ENCODE peak calls at places on chromosomes 6 and 20, in eight cellular contexts. S is SK-N-SH, M is suprapubic skin, F is pancreas, L is body of pancreas, W is cardiac muscle cell, P is IMR-90, B is transverse colon. X is an unnamed sample. For H3K36me3, the result is how much of the 10 kb centered on the place peaks cover.

GRCh38 chr20:52049001-52049731 is 142.4 kb downstream of the ZFP64 start:
- DNase-seq in W (peak), L (no peak), S (no peak), P (peak), B (no peak), M (no peak), F (no peak), X (no peak)

GRCh38 chr6:20102674-20103073 is 109.6 kb downstream of the MBOAT1 start:
- DNase-seq in L (no peak), P (no peak), B (no peak), S (no peak), W (no peak), F (no peak), M (no peak), X (no peak)

GRCh38 chr6:88004707-88005106 is 42.9 kb upstream of the SPACA1 start:
- DNase-seq in B (no peak), W (no peak), F (no peak), M (no peak), L (peak), P (no peak), S (no peak), X (no peak)

GRCh38 chr6:169793408-169793807 is 42.0 kb downstream of the ERMARD start:
- DNase-seq in F (no peak), M (peak), S (no peak), B (no peak), P (no peak), L (no peak), W (no peak), X (no peak)

GRCh38 chr20:57835462-57836455 is 125.9 kb upstream of the PMEPA1 start:
- DNase-seq in L (no peak), P (no peak), F (no peak), B (no peak), S (no peak), M (no peak), W (no peak), X (no peak)

GRCh38 chr20:4014031-4014474 is 1.3 kb downstream of the RNF24 start:
- DNase-seq in M (no peak), P (peak), B (peak), S (peak), F (peak), W (peak), L (peak), X (no peak)

GRCh38 chr6:12254228-12254627 is 35.9 kb upstream of the EDN1 start:
- DNase-seq in M (no peak), W (no peak), P (no peak), S (no peak), F (no peak), B (no peak), L (no peak), X (no peak)

GRCh38 chr20:42531675-42531985 is 658.1 kb downstream of the PTPRT start:
- DNase-seq in B (no peak), M (no peak), P (no peak), L (peak), F (no peak), S (no peak), W (no peak), X (no peak)

GRCh38 chr6:3749991-3750323 is 1.6 kb downstream of the PXDC1 start:
- DNase-seq in B (peak), P (peak), S (no peak), L (peak), W (no peak), M (peak), F (peak), X (no peak)

GRCh38 chr6:3751730-3752537 is 421 bp upstream of the PXDC1 start:
- DNase-seq in W (peak), F (peak), L (peak), P (peak), S (peak), B (peak), M (peak), X (peak)

GRCh38 chr6:3750324-3751018 is 1.0 kb downstream of the PXDC1 start:
- DNase-seq in F (peak), P (peak), B (peak), L (peak), W (peak), M (peak), S (peak), X (no peak)

GRCh38 chr6:3752538-3753227 is 1.2 kb upstream of the PXDC1 start:
- DNase-seq in M (peak), S (peak), L (no peak), B (no peak), P (no peak), W (no peak), F (no peak), X (no peak)

GRCh38 chr6:3751019-3751729 is at the start of gene PXDC1:
- DNase-seq in M (no peak), B (no peak), P (no peak), W (peak), S (no peak), F (no peak), L (peak), X (peak)
- H3K36me3 ChIP-seq in M (under half), B (under half), P (under half), W (under half), S (under half), F (under half), L (under half), X (under half)

GRCh38 chr20:400121-400450 is 8.0 kb upstream of the RBCK1 start:
- DNase-seq in F (no peak), W (no peak), B (no peak), P (no peak), S (no peak), M (no peak), L (no peak), X (no peak)

GRCh38 chr20:397432-398237 is 10.5 kb upstream of the RBCK1 start:
- DNase-seq in L (no peak), W (no peak), P (no peak), S (no peak), B (no peak), M (no peak), F (no peak), X (no peak)

GRCh38 chr20:399182-399707 is 8.9 kb upstream of the RBCK1 start:
- DNase-seq in L (no peak), P (no peak), M (no peak), F (no peak), W (no peak), S (no peak), B (no peak), X (no peak)

GRCh38 chr20:396619-397431 is 11.3 kb upstream of the RBCK1 start:
- DNase-seq in P (no peak), S (no peak), F (no peak), L (no peak), B (no peak), W (no peak), M (no peak), X (no peak)

GRCh38 chr20:396252-396618 is 11.9 kb upstream of the RBCK1 start:
- DNase-seq in W (no peak), L (no peak), S (no peak), F (no peak), P (no peak), M (no peak), B (no peak), X (no peak)
- H3K36me3 ChIP-seq in W (under half), L (under half), S (under half), F (under half), P (half or more), M (half or more), B (under half), X (under half)

GRCh38 chr6:149340200-149340599 is 22.7 kb downstream of the TAB2 start:
- DNase-seq in F (no peak), S (no peak), M (no peak), W (no peak), B (no peak), L (no peak), P (no peak), X (no peak)

GRCh38 chr6:149342525-149342924 is 25.0 kb downstream of the TAB2 start:
- DNase-seq in S (no peak), M (no peak), F (no peak), L (no peak), B (no peak), W (no peak), P (no peak), X (no peak)

GRCh38 chr6:149347067-149347466 is 29.6 kb downstream of the TAB2 start:
- DNase-seq in B (no peak), W (no peak), M (no peak), S (no peak), P (no peak), L (no peak), F (no peak), X (no peak)

GRCh38 chr6:149346075-149346474 is 28.6 kb downstream of the TAB2 start:
- DNase-seq in L (no peak), W (no peak), F (no peak), M (no peak), B (no peak), S (no peak), P (no peak), X (no peak)
- H3K36me3 ChIP-seq in L (under half), W (under half), F (under half), M (under half), B (under half), S (under half), P (under half), X (under half)

GRCh38 chr6:7572213-7572943 is 17.6 kb upstream of the SNRNP48 start:
- DNase-seq in W (no peak), M (no peak), F (no peak), B (no peak), P (no peak), S (no peak), L (no peak), X (no peak)
- H3K36me3 ChIP-seq in W (half or more), M (half or more), F (half or more), B (under half), P (under half), S (under half), L (under half), X (under half)

GRCh38 chr6:33816911-33817310 is 13.1 kb upstream of the MLN start:
- DNase-seq in F (no peak), B (no peak), P (no peak), L (no peak), M (no peak), W (no peak), S (no peak), X (no peak)

GRCh38 chr6:33813960-33814662 is 10.3 kb upstream of the MLN start:
- DNase-seq in P (no peak), W (no peak), M (no peak), L (no peak), S (no peak), B (no peak), F (no peak), X (no peak)

GRCh38 chr6:33814663-33814985 is 10.8 kb upstream of the MLN start:
- DNase-seq in W (no peak), B (no peak), M (no peak), S (no peak), P (no peak), F (no peak), L (no peak), X (no peak)

GRCh38 chr6:33817520-33817919 is 13.7 kb upstream of the MLN start:
- DNase-seq in M (no peak), F (no peak), B (no peak), S (no peak), W (no peak), L (no peak), P (no peak), X (no peak)

GRCh38 chr6:33815854-33816253 is 12.1 kb upstream of the MLN start:
- DNase-seq in B (no peak), W (peak), F (no peak), L (peak), P (no peak), S (peak), M (no peak), X (no peak)
- H3K36me3 ChIP-seq in B (under half), W (under half), F (under half), L (under half), P (under half), S (under half), M (under half), X (under half)

GRCh38 chr20:60869032-60869550 is 383.0 kb upstream of the CDH4 start:
- DNase-seq in P (no peak), B (no peak), F (no peak), W (no peak), M (no peak), L (no peak), S (no peak), X (no peak)

GRCh38 chr20:60868316-60868891 is 383.7 kb upstream of the CDH4 start:
- DNase-seq in L (no peak), W (no peak), M (no peak), S (no peak), F (no peak), P (no peak), B (no peak), X (no peak)

GRCh38 chr20:60869626-60870025 is 382.4 kb upstream of the CDH4 start:
- DNase-seq in F (no peak), B (no peak), W (no peak), P (no peak), S (no peak), L (no peak), M (no peak), X (no peak)

GRCh38 chr20:60870040-60870439 is 382.0 kb upstream of the CDH4 start:
- DNase-seq in M (no peak), S (no peak), L (no peak), W (no peak), F (no peak), P (no peak), B (no peak), X (no peak)

DNA sequence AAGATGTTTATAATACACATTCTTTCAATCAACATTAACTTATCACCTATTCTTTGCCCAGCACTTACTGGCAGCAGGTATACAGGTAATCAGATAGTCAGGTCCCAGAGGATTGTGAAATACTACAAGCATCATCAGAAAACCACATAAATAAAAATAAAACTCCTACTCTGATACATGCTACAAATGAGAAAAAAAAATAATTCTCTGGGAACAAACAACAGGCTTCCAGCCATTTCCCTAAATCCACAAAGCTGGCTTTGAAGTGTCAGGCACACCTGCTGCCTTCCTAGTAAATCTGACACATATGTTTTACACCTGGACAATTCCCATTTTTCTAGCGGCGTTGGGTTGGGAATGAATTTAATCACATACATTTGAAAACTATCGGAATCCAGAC is 384.5 kb upstream of the CDH4 start:
- DNase-seq in L (peak), W (no peak), P (no peak), M (no peak), F (peak), S (no peak), B (no peak), X (no peak)
- H3K36me3 ChIP-seq in L (under half), W (under half), P (under half), M (under half), F (under half), S (under half), B (under half), X (under half)

DNA sequence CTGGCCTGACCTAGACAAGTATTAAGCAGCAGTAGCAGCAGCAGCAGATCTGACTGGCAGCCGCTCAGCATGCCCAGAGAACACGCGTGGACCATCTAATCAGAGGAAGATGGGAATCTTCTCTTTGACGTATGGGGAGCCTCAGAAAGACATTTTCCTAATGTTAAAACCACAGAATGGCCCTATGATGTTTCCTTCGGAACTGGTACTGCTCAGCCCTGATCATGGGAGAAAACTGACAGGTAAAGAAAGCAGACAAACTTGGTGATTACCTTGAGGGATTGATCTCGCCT is 6.2 kb downstream of the PSMA7 start:
- DNase-seq in M (no peak), L (no peak), B (no peak), P (no peak), W (no peak), F (no peak), S (no peak), X (no peak)
- H3K36me3 ChIP-seq in M (half or more), L (under half), B (under half), P (half or more), W (half or more), F (under half), S (half or more), X (under half)

DNA sequence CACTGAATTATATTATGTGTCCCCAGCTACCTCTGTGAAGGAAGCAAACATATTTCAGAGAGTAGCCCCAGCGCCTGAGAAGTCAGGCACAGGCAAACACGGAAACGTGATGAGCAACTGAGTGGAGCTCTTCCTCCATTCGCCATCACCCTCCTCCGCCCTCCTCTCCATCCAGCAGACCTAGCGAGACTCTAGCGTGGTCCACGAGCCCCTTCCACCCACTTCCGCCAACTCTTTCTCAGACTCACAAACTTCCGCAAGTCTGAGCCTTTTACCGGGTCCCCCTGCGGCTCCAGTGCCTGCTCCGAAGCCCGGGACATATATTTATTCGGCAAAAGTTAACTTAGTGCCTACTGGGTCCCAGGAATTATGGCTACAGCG is 548 bp downstream of the SNRPB start:
- DNase-seq in B (peak), F (peak), S (peak), L (peak), M (no peak), W (peak), P (peak), X (peak)
- H3K36me3 ChIP-seq in B (under half), F (under half), S (under half), L (under half), M (under half), W (under half), P (under half), X (under half)

GRCh38 chr6:160010067-160010466 is 41.2 kb downstream of the IGF2R start:
- DNase-seq in L (peak), S (no peak), F (no peak), P (peak), B (no peak), M (no peak), W (no peak), X (no peak)

GRCh38 chr6:160007118-160007517 is 38.2 kb downstream of the IGF2R start:
- DNase-seq in F (no peak), P (no peak), M (no peak), W (no peak), L (no peak), B (no peak), S (no peak), X (no peak)

GRCh38 chr6:160005211-160005610 is 36.3 kb downstream of the IGF2R start:
- DNase-seq in S (peak), W (no peak), B (no peak), F (no peak), P (no peak), M (no peak), L (no peak), X (no peak)

GRCh38 chr6:160005861-160006540 is 37.1 kb downstream of the IGF2R start:
- DNase-seq in S (peak), F (no peak), M (no peak), B (no peak), P (peak), L (peak), W (no peak), X (no peak)

GRCh38 chr6:160007581-160007980 is 38.7 kb downstream of the IGF2R start:
- DNase-seq in P (peak), W (no peak), M (no peak), L (no peak), F (no peak), S (no peak), B (no peak), X (no peak)
- H3K36me3 ChIP-seq in P (under half), W (under half), M (under half), L (under half), F (under half), S (under half), B (under half), X (under half)

GRCh38 chr6:159788757-159789376 is 535 bp downstream of the TCP1 start:
- DNase-seq in S (peak), L (peak), F (peak), M (no peak), P (peak), W (peak), B (peak), X (peak)

GRCh38 chr6:159788276-159788675 is 1.1 kb downstream of the TCP1 start:
- DNase-seq in M (no peak), P (no peak), L (no peak), W (no peak), F (no peak), B (no peak), S (no peak), X (no peak)

GRCh38 chr6:159790947-159791598 is 806 bp downstream of the MRPL18 start:
- DNase-seq in L (peak), W (peak), F (peak), S (no peak), P (no peak), B (peak), M (no peak), X (peak)

GRCh38 chr6:159790149-159790946 is at the start of gene MRPL18:
- DNase-seq in M (peak), F (peak), L (peak), P (peak), S (peak), W (peak), B (peak), X (peak)

GRCh38 chr6:159789377-159790148 is at the start of gene TCP1:
- DNase-seq in W (peak), B (peak), S (peak), L (peak), F (peak), P (peak), M (peak), X (peak)
- H3K36me3 ChIP-seq in W (under half), B (under half), S (half or more), L (under half), F (under half), P (under half), M (under half), X (under half)